ENCODE peak calls at places on chromosomes 3 and 15, in seven cellular contexts. A is hypothalamus; S is frontal cortex; R is stimulated activated CD8-positive, alpha-beta memory T cell treated with anti-CD3 and anti-CD28 coated beads, Interleukin-7, amount 100 ng/mL, for 48 hours; V is KBM-7; B is stimulated activated CD4-positive, alpha-beta T cell treated with anti-CD3 and anti-CD28 coated beads, Interleukin-2, amount 100 ng/mL, for 48 hours; W is progenitor cell of endocrine pancreas. P is an unnamed sample.

GRCh38 chr3:14837864-14838263 is 19.1 kb downstream of the FGD5 start:
- DNase-seq in W (no peak), A (no peak), R (no peak), V (no peak), B (no peak), S (no peak), P (no peak)

GRCh38 chr15:28269097-28269496 is 52.9 kb downstream of the HERC2 start:
- DNase-seq in A (no peak), S (no peak), B (no peak), W (no peak), V (no peak), R (no peak), P (no peak)

GRCh38 chr15:52912172-52912571 is 122.0 kb upstream of the ONECUT1 start:
- DNase-seq in V (no peak), R (no peak), W (no peak), S (no peak), B (no peak), A (no peak), P (no peak)

GRCh38 chr3:189773056-189773455 is 141.9 kb downstream of the TP63 start:
- DNase-seq in B (no peak), A (no peak), W (no peak), R (no peak), S (no peak), V (no peak), P (no peak)

GRCh38 chr15:27582741-27583400 is 516.2 kb downstream of the OCA2 start:
- DNase-seq in W (no peak), S (no peak), R (no peak), V (no peak), A (no peak), B (no peak), P (no peak)

GRCh38 chr3:116444819-116445290 is 432 bp downstream of the LSAMP start:
- DNase-seq in B (no peak), V (no peak), R (no peak), A (peak; percentile 21), W (no peak), S (no peak), P (no peak)

GRCh38 chr3:124621498-124621897 is 108.8 kb upstream of the UMPS start:
- DNase-seq in W (no peak), V (peak; percentile 32), B (no peak), A (no peak), S (no peak), R (no peak), P (no peak)

GRCh38 chr3:119098620-119099222 is 47.2 kb upstream of the TEX55 start:
- DNase-seq in A (no peak), V (peak; percentile 43), R (no peak), W (no peak), B (peak; percentile 10), S (peak; percentile 21), P (peak; percentile 63)

GRCh38 chr3:53183514-53183913 is 22.5 kb downstream of the PRKCD start:
- DNase-seq in A (no peak), V (no peak), R (no peak), W (no peak), S (no peak), B (no peak), P (no peak)

GRCh38 chr3:9076985-9077384 is 113.7 kb upstream of the RAD18 start:
- DNase-seq in W (no peak), V (no peak), S (no peak), A (no peak), B (no peak), R (no peak), P (no peak)

P was measured in Kasumi-1.